ENCODE peak calls at places on chromosomes 5 and 9, in five cellular contexts. I is foreskin keratinocyte, S is pancreas, Z is H9, K is cardiac muscle cell. E is an unnamed sample.

GRCh38 chr5:168865973-168866372 is 286.8 kb upstream of the PANK3 start:
- DNase-seq in I (no peak), Z (peak), S (no peak), K (no peak), E (no peak)

GRCh38 chr5:123209163-123210013 is 120.3 kb downstream of the PRDM6 start:
- DNase-seq in S (no peak), Z (no peak), I (peak), K (peak), E (peak)

GRCh38 chr9:126154182-126154827 is 172.3 kb upstream of the MVB12B start:
- DNase-seq in I (no peak), K (no peak), S (no peak), Z (no peak), E (no peak)

GRCh38 chr5:132300572-132301340 is 6.6 kb downstream of the SLC22A4 start:
- DNase-seq in K (no peak), Z (no peak), I (no peak), S (no peak), E (no peak)

GRCh38 chr9:16207161-16207560 is 654.3 kb downstream of the CCDC171 start:
- DNase-seq in I (no peak), K (peak), Z (no peak), S (no peak), E (no peak)

GRCh38 chr5:150598821-150599273 is 41.6 kb upstream of the SYNPO start:
- DNase-seq in Z (no peak), I (peak), K (no peak), S (no peak), E (peak)

GRCh38 chr9:113632776-113633590 is 169.5 kb downstream of the RGS3 start:
- DNase-seq in Z (no peak), K (peak), I (no peak), S (no peak), E (no peak)

GRCh38 chr5:145403959-145404358 is 431.2 kb downstream of the PRELID2 start:
- DNase-seq in K (no peak), Z (no peak), S (no peak), I (no peak), E (no peak)

GRCh38 chr9:708182-708555 is 133.3 kb upstream of the DMRT1 start:
- DNase-seq in Z (no peak), S (no peak), I (no peak), K (no peak), E (no peak)

GRCh38 chr5:131096774-131097695 is 68.0 kb downstream of the HINT1 start:
- DNase-seq in I (peak), K (no peak), S (no peak), Z (no peak), E (no peak)

GRCh38 chr5:42301349-42301748 is 121.9 kb upstream of the GHR start:
- DNase-seq in Z (no peak), S (no peak), K (no peak), I (peak), E (no peak)

GRCh38 chr5:93621340-93621872 is 38.4 kb downstream of the NR2F1 start:
- DNase-seq in K (peak), S (peak), I (no peak), Z (peak), E (no peak)

GRCh38 chr5:136043551-136043950 is 14.8 kb downstream of the TGFBI start:
- DNase-seq in I (no peak), Z (no peak), S (no peak), K (peak), E (no peak)

GRCh38 chr9:33354651-33355211 is 47.6 kb downstream of the AQP7 start:
- DNase-seq in Z (no peak), I (peak), K (peak), S (no peak), E (no peak)

GRCh38 chr9:94866770-94867169 is 140.3 kb downstream of the AOPEP start:
- DNase-seq in Z (no peak), S (no peak), I (no peak), K (no peak), E (no peak)

GRCh38 chr9:69157751-69158466 is 16.2 kb upstream of the TJP2 start:
- DNase-seq in I (peak), Z (peak), K (no peak), S (no peak), E (no peak)

DNA sequence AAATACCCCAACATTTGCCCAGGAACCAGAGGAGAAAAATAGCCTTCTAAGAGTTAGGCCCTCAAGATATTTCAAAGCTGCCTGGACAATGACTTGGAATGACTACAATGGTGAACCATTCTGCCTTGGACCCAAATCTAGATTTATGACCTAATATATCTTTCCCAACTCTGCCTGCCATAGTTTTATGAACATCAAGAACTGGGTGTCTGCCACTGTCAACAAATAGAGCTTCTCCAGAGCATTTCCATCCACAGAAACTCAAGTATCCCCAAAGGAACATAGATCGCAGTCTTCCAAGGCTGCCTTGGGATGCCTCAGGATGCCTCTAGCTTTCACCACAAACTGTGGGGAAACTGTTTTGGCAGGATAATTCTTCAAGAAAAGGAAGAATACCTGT is 48.2 kb upstream of the NFIB start:
- DNase-seq in Z (no peak), S (no peak), I (no peak), K (no peak), E (no peak)
- H3K27ac ChIP-seq in Z (no peak), S (no peak), I (no peak), K (no peak), E (no peak)

DNA sequence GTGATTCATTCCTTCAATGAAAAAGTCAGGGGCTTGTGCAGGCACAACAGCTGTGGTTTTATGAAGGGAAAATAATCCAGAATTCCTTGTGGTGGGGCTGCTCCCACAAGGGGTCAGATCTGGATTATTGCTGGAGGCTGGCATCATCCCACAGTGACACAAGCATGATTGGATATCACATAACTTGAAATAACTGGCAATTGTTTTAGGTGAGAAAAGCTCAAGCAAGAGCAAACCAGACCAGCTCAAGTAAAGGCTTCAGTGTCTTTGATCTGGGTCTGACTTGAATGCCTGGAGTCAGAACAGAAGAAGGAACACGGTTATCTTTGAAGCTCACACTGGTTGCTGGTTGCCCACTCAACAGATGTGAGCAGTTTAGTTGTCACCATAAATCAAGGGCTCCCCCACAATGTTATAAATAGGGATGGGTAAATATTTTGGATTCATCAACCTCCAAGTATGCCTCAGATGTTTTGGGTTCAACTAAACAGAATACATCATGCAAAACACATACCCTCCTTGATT is 3.1 kb upstream of the ZNF474 start:
- DNase-seq in K (peak), Z (no peak), I (peak), S (no peak), E (no peak)
- H3K27ac ChIP-seq in K (no peak), Z (no peak), I (no peak), S (no peak), E (no peak)

GRCh38 chr9:37432020-37432419 is 9.5 kb downstream of the GRHPR start:
- DNase-seq in S (no peak), I (no peak), K (no peak), Z (no peak), E (no peak)

GRCh38 chr9:37426846-37427245 is 4.3 kb downstream of the GRHPR start:
- DNase-seq in Z (no peak), S (no peak), K (no peak), I (no peak), E (no peak)

GRCh38 chr9:37428345-37428744 is 5.8 kb downstream of the GRHPR start:
- DNase-seq in S (no peak), Z (no peak), I (no peak), K (no peak), E (no peak)

GRCh38 chr9:37430841-37431597 is 8.5 kb downstream of the GRHPR start:
- DNase-seq in K (peak), S (no peak), Z (peak), I (no peak), E (no peak)

GRCh38 chr9:37429441-37430285 is 7.2 kb downstream of the GRHPR start:
- DNase-seq in I (no peak), K (no peak), Z (no peak), S (no peak), E (no peak)
- H3K27ac ChIP-seq in I (no peak), K (peak), Z (no peak), S (no peak), E (no peak)

GRCh38 chr5:146828385-146828784 is 50.2 kb downstream of the PPP2R2B start:
- DNase-seq in S (no peak), K (no peak), Z (no peak), I (no peak), E (no peak)

GRCh38 chr5:146836226-146836842 is 42.2 kb downstream of the PPP2R2B start:
- DNase-seq in K (no peak), I (no peak), Z (no peak), S (no peak), E (no peak)

DNA sequence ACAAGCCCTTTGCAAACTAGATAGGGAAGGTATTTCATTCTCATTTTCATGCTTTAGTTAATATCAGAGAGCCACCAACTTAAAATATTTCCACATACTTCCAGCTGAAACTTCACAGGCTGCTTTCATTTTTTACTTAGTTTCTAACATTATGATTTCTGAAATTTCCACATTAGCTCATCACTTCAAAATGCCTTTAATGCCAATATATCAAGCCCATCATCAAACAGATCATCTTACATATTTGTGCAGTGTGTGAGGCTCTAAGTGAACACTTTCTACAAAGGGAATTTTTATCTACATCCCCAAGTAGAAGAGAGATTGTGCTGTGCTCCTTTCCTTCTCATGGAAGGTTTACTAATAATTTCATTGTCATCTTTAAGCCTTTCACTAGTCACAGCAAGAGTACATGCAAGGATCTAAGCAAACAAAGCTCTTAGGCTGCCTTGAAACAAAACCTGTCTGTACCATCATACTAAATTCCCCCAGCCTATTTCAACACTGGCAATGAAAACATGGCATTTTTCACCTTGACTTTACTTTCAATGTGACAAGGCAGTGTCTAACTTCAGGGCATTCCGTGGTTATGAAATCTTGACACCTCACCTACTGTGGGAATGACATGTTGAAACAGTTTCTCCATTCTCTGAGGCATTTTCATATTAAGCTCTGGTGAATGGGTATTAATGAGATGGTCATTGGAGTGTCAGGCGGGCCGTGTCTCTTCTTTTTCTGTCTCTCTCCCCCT is 45.4 kb downstream of the PPP2R2B start:
- DNase-seq in K (no peak), Z (no peak), I (peak), S (no peak), E (peak)
- H3K27ac ChIP-seq in K (no peak), Z (no peak), I (no peak), S (no peak), E (no peak)

DNA sequence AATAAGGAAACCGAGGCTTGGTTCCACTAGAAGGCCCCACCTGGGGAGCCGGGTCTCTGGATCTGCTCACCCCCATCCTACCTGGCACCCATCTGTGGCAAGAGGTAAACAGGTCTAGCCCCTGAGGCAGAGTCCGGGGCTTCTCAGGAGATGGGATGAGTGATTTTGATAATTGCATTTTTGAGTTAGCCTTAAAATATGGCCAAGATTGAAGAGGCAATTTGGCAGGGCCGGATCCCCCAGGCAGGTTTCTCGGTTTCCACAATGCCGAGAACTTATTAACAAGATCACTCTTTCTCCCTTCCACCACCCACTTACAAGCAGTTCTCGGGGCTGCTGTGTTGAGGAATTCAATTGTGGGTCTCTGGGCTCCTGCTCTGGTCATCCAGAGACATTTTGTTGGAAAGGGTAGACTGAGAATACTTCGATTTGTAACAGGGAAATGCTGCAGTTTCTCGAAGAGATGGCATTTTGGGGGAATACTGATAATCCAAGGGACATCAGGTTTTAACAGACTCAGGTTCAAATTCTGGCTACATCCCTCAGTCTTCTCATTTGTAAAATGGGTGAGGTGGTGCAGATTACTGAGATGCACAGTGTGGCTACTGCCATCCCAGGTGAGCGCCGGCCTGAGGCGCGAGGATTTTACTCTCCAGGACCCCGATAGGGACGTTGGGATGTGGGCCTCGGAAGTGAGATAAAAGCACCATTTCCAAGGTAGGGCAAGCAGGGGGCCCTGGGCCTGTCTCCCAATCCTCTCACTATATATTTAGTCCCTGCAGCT is 194.2 kb downstream of the CDK5RAP2 start:
- DNase-seq in S (no peak), K (no peak), Z (no peak), I (no peak), E (no peak)
- H3K27ac ChIP-seq in S (no peak), K (no peak), Z (no peak), I (no peak), E (no peak)

DNA sequence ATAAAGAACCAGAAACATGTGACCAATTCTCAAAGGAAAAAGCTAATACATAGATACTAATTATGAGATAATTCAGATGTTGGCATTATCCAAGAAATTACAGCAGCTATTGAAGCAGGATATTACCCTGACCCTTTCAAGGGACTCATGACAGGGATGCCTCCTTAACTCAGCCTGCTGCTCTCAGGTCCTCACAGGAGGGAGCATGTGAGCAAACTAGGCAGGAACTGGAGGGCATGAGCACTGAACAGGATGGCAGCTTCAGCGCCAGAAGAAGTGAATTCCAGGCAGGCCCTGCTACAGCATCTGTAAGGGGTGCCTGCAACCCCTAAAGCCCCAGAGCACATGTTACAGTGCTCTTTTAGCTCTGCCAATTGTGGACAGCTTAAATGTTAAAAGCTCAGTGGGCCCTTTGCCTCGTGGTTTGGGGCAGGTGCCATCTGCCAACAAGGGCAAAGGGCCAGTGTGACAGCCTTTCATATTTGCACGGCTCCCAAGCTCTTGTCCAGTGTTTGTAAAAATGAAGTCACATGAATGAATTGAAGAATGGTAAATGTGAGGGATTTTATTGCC is 464.7 kb upstream of the COX7C start:
- DNase-seq in S (no peak), I (no peak), K (no peak), Z (no peak), E (no peak)
- H3K27ac ChIP-seq in S (no peak), I (no peak), K (no peak), Z (no peak), E (no peak)

DNA sequence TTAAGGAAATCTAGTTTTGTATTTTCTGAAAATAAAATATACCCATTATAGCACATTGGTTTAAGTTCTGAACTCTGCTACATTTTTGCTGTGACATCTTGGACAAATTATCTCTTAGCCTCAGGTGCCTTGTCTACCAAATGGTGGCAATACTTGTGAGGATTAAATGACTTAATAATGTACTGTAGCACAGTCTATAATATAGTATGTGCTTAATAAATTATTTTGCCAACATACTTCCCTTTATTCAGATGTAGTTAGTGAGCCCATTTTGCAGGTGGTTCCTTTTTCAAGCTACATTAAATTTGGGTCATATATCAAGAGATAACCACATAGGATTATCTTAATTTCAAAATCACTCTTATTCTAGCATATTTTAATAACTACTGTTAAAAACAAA is 3.2 kb downstream of the ETF1 start:
- DNase-seq in K (no peak), S (no peak), I (no peak), Z (no peak), E (no peak)
- H3K27ac ChIP-seq in K (no peak), S (no peak), I (no peak), Z (no peak), E (no peak)

DNA sequence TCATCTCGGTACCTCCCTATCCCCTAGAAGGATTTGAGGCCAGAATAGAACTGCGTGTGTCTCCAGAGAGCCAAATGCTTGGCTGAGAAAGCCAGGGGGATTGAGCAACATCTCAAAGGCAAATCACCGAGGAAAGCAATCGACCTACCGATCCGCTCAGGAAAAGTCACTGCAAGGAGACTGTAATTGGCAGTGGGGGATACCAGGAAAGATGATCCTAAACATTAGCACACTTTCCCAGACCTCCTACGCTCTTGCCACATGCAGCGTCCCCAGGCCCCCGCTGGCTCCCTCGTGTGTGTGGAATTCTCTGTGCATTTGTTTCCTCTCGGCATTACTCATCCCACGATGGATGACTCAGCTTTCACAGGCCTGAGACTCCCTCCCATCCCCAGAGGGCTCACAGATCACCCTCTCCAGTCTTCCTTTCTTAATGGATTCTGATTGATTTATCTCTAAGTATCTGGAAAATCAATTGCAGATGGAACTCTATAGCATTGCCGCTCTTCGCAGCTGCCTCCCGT is 82.2 kb upstream of the ICE1 start:
- DNase-seq in K (peak), S (peak), Z (peak), I (peak), E (no peak)
- H3K27ac ChIP-seq in K (no peak), S (no peak), Z (no peak), I (peak), E (no peak)

DNA sequence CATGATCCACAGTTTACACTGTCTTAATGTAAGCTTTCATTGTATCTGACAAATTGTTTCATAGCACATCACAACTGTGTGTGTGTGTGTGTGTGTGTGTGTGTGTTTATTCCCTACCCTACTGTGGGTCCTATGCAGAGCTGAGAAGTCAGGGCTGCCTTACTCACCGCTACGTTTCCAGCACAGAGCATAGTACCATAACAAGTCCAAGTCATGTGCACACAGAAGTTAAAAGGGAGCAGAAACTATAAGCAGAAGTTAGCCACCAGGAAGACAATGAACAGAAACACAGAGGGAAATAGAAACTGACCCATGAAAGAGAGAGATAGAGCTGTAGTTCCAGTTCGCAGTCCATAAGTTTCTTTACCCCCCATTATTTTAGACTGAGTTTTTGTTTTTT is 38.2 kb upstream of the DMXL1 start:
- DNase-seq in K (no peak), S (no peak), I (no peak), Z (no peak), E (no peak)
- H3K27ac ChIP-seq in K (no peak), S (no peak), I (no peak), Z (no peak), E (no peak)